ENCODE peak calls at places on chromosome X, in nine cellular contexts. One of them, this sample, is unnamed.

GRCh38 chrX:31603411-31604120 is 531.7 kb upstream of the FTHL17 start:
- DNase-seq in CD8-positive, alpha-beta memory T cell: no peak
- DNase-seq in left ventricle myocardium inferior: no peak
- DNase-seq in SK-N-SH: no peak
- DNase-seq in cardiac muscle cell: no peak
- DNase-seq in fibroblast of lung: peak; percentile 59
- DNase-seq in breast epithelium: no peak
- DNase-seq in lower lobe of right lung: no peak
- DNase-seq in GM23248: peak; percentile 2
- DNase-seq in this sample: no peak

GRCh38 chrX:15293471-15293870 is 22.0 kb downstream of the ASB11 start:
- DNase-seq in fibroblast of lung: no peak
- DNase-seq in CD8-positive, alpha-beta memory T cell: no peak
- DNase-seq in left ventricle myocardium inferior: no peak
- DNase-seq in GM23248: no peak
- DNase-seq in breast epithelium: no peak
- DNase-seq in cardiac muscle cell: no peak
- DNase-seq in lower lobe of right lung: no peak
- DNase-seq in SK-N-SH: no peak
- DNase-seq in this sample: no peak

GRCh38 chrX:71222929-71223328 is at the start of gene GJB1:
- DNase-seq in lower lobe of right lung: no peak
- DNase-seq in left ventricle myocardium inferior: no peak
- DNase-seq in CD8-positive, alpha-beta memory T cell: no peak
- DNase-seq in cardiac muscle cell: no peak
- DNase-seq in fibroblast of lung: no peak
- DNase-seq in SK-N-SH: no peak
- DNase-seq in GM23248: no peak
- DNase-seq in breast epithelium: no peak
- DNase-seq in this sample: no peak

GRCh38 chrX:143340190-143340589 is 177.1 kb downstream of the SPANXN3 start:
- DNase-seq in lower lobe of right lung: no peak
- DNase-seq in fibroblast of lung: no peak
- DNase-seq in SK-N-SH: peak; percentile 2
- DNase-seq in breast epithelium: no peak
- DNase-seq in left ventricle myocardium inferior: no peak
- DNase-seq in CD8-positive, alpha-beta memory T cell: no peak
- DNase-seq in cardiac muscle cell: no peak
- DNase-seq in GM23248: no peak
- DNase-seq in this sample: no peak

GRCh38 chrX:46703980-46704379 is 54.9 kb downstream of the SLC9A7 start:
- DNase-seq in GM23248: no peak
- DNase-seq in breast epithelium: no peak
- DNase-seq in cardiac muscle cell: peak; percentile 3
- DNase-seq in SK-N-SH: no peak
- DNase-seq in lower lobe of right lung: no peak
- DNase-seq in left ventricle myocardium inferior: no peak
- DNase-seq in CD8-positive, alpha-beta memory T cell: no peak
- DNase-seq in fibroblast of lung: peak; percentile 43
- DNase-seq in this sample: no peak

GRCh38 chrX:10628906-10629305 is 8.5 kb upstream of the MID1 start:
- DNase-seq in lower lobe of right lung: no peak
- DNase-seq in left ventricle myocardium inferior: no peak
- DNase-seq in GM23248: no peak
- DNase-seq in fibroblast of lung: peak; percentile 74
- DNase-seq in CD8-positive, alpha-beta memory T cell: no peak
- DNase-seq in cardiac muscle cell: no peak
- DNase-seq in SK-N-SH: no peak
- DNase-seq in breast epithelium: no peak
- DNase-seq in this sample: no peak

GRCh38 chrX:115023139-115023538 is 5.7 kb upstream of the IL13RA2 start:
- DNase-seq in lower lobe of right lung: no peak
- DNase-seq in left ventricle myocardium inferior: no peak
- DNase-seq in CD8-positive, alpha-beta memory T cell: no peak
- DNase-seq in SK-N-SH: peak; percentile 12
- DNase-seq in fibroblast of lung: peak; percentile 87
- DNase-seq in GM23248: peak; percentile 78
- DNase-seq in breast epithelium: no peak
- DNase-seq in cardiac muscle cell: no peak
- DNase-seq in this sample: no peak

GRCh38 chrX:134542485-134542884 is 82.5 kb downstream of the HPRT1 start:
- DNase-seq in left ventricle myocardium inferior: no peak
- DNase-seq in cardiac muscle cell: no peak
- DNase-seq in GM23248: peak; percentile 52
- DNase-seq in lower lobe of right lung: no peak
- DNase-seq in breast epithelium: no peak
- DNase-seq in SK-N-SH: no peak
- DNase-seq in CD8-positive, alpha-beta memory T cell: no peak
- DNase-seq in fibroblast of lung: peak; percentile 55
- DNase-seq in this sample: no peak

GRCh38 chrX:68708503-68709290 is 61.2 kb downstream of the STARD8 start:
- DNase-seq in cardiac muscle cell: no peak
- DNase-seq in GM23248: peak; percentile 15
- DNase-seq in CD8-positive, alpha-beta memory T cell: no peak
- DNase-seq in left ventricle myocardium inferior: no peak
- DNase-seq in SK-N-SH: no peak
- DNase-seq in fibroblast of lung: peak; percentile 34
- DNase-seq in lower lobe of right lung: no peak
- DNase-seq in breast epithelium: no peak
- DNase-seq in this sample: no peak

GRCh38 chrX:50988649-50989048 is 78.1 kb downstream of the BMP15 start:
- DNase-seq in lower lobe of right lung: no peak
- DNase-seq in GM23248: peak; percentile 53
- DNase-seq in CD8-positive, alpha-beta memory T cell: no peak
- DNase-seq in breast epithelium: no peak
- DNase-seq in fibroblast of lung: peak; percentile 10
- DNase-seq in SK-N-SH: peak; percentile 29
- DNase-seq in left ventricle myocardium inferior: no peak
- DNase-seq in cardiac muscle cell: peak; percentile 43
- DNase-seq in this sample: no peak

GRCh38 chrX:39814391-39814790 is 283.4 kb downstream of the BCOR start:
- DNase-seq in CD8-positive, alpha-beta memory T cell: peak; percentile 43
- DNase-seq in breast epithelium: no peak
- DNase-seq in cardiac muscle cell: no peak
- DNase-seq in fibroblast of lung: no peak
- DNase-seq in left ventricle myocardium inferior: no peak
- DNase-seq in SK-N-SH: no peak
- DNase-seq in GM23248: peak; percentile 53
- DNase-seq in lower lobe of right lung: no peak
- DNase-seq in this sample: peak; percentile 19

GRCh38 chrX:72029473-72030411 is 102.0 kb downstream of the RTL5 start:
- DNase-seq in CD8-positive, alpha-beta memory T cell: no peak
- DNase-seq in GM23248: peak; percentile 83
- DNase-seq in cardiac muscle cell: peak; percentile 80
- DNase-seq in SK-N-SH: peak; percentile 47
- DNase-seq in fibroblast of lung: peak; percentile 93
- DNase-seq in lower lobe of right lung: no peak
- DNase-seq in left ventricle myocardium inferior: no peak
- DNase-seq in breast epithelium: no peak
- DNase-seq in this sample: peak; percentile 66

GRCh38 chrX:43005561-43005960 is 227.6 kb upstream of the PPP1R2C start:
- DNase-seq in cardiac muscle cell: no peak
- DNase-seq in left ventricle myocardium inferior: no peak
- DNase-seq in breast epithelium: no peak
- DNase-seq in SK-N-SH: no peak
- DNase-seq in GM23248: no peak
- DNase-seq in lower lobe of right lung: no peak
- DNase-seq in fibroblast of lung: no peak
- DNase-seq in CD8-positive, alpha-beta memory T cell: no peak
- DNase-seq in this sample: no peak
- H3K27me3 ChIP-seq in cardiac muscle cell: no peaks in the 10 kb centered on the region
- H3K27me3 ChIP-seq in left ventricle myocardium inferior: no peaks in the 10 kb centered on the region
- H3K27me3 ChIP-seq in breast epithelium: no peaks in the 10 kb centered on the region
- H3K27me3 ChIP-seq in SK-N-SH: no peaks in the 10 kb centered on the region
- H3K27me3 ChIP-seq in GM23248: no peaks in the 10 kb centered on the region
- H3K27me3 ChIP-seq in lower lobe of right lung: no peaks in the 10 kb centered on the region
- H3K27me3 ChIP-seq in fibroblast of lung: no peaks in the 10 kb centered on the region
- H3K27me3 ChIP-seq in CD8-positive, alpha-beta memory T cell: no peaks in the 10 kb centered on the region
- H3K27me3 ChIP-seq in this sample: no peaks in the 10 kb centered on the region

DNA sequence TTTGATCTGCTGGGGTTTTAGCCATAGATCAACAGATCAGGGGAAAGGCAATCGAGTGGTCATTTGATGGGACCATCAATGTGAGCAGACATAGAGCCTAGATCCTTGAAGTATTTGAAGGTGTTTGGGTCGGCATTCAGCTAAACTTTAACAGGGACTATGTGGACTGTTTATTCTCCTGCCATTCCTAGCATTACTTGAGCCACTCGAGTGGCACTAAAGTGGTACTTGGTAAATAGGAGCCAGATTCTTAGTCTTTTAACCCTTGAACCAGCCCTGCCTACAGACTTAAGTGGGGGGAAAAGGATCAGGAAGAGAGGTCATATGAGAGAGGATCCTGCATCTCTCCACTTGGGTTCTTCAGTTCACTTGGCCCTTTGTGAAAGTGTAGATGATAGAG is 3.8 kb downstream of the MSN start:
- DNase-seq in CD8-positive, alpha-beta memory T cell: no peak
- DNase-seq in GM23248: no peak
- DNase-seq in lower lobe of right lung: no peak
- DNase-seq in cardiac muscle cell: no peak
- DNase-seq in left ventricle myocardium inferior: no peak
- DNase-seq in SK-N-SH: no peak
- DNase-seq in fibroblast of lung: no peak
- DNase-seq in breast epithelium: no peak
- DNase-seq in this sample: no peak
- H3K4me3 ChIP-seq in CD8-positive, alpha-beta memory T cell: peak overlapping the region; percentile 19
- H3K4me3 ChIP-seq in GM23248: peak overlapping the region; percentile 59
- H3K4me3 ChIP-seq in lower lobe of right lung: peak overlapping the region; percentile 77
- H3K4me3 ChIP-seq in cardiac muscle cell: no peak overlapping the region
- H3K4me3 ChIP-seq in left ventricle myocardium inferior: peak overlapping the region; percentile 37
- H3K4me3 ChIP-seq in SK-N-SH: peak overlapping the region; percentile 33
- H3K4me3 ChIP-seq in fibroblast of lung: peak overlapping the region; percentile 28
- H3K4me3 ChIP-seq in breast epithelium: no peak overlapping the region
- H3K4me3 ChIP-seq in this sample: no peak overlapping the region

GRCh38 chrX:153492153-153492454 is 2.7 kb upstream of the BGN start:
- DNase-seq in breast epithelium: no peak
- DNase-seq in CD8-positive, alpha-beta memory T cell: no peak
- DNase-seq in left ventricle myocardium inferior: no peak
- DNase-seq in SK-N-SH: no peak
- DNase-seq in GM23248: no peak
- DNase-seq in lower lobe of right lung: no peak
- DNase-seq in fibroblast of lung: no peak
- DNase-seq in cardiac muscle cell: no peak
- DNase-seq in this sample: no peak

GRCh38 chrX:153492543-153492942 is 2.2 kb upstream of the BGN start:
- DNase-seq in fibroblast of lung: no peak
- DNase-seq in CD8-positive, alpha-beta memory T cell: no peak
- DNase-seq in lower lobe of right lung: no peak
- DNase-seq in left ventricle myocardium inferior: no peak
- DNase-seq in breast epithelium: no peak
- DNase-seq in GM23248: no peak
- DNase-seq in SK-N-SH: no peak
- DNase-seq in cardiac muscle cell: no peak
- DNase-seq in this sample: no peak

GRCh38 chrX:153491351-153492152 is 3.2 kb upstream of the BGN start:
- DNase-seq in cardiac muscle cell: no peak
- DNase-seq in breast epithelium: no peak
- DNase-seq in lower lobe of right lung: no peak
- DNase-seq in GM23248: no peak
- DNase-seq in left ventricle myocardium inferior: no peak
- DNase-seq in CD8-positive, alpha-beta memory T cell: no peak
- DNase-seq in fibroblast of lung: no peak
- DNase-seq in SK-N-SH: peak; percentile 66
- DNase-seq in this sample: no peak

GRCh38 chrX:153488231-153488914 is 6.4 kb upstream of the BGN start:
- DNase-seq in GM23248: peak; percentile 43
- DNase-seq in cardiac muscle cell: no peak
- DNase-seq in CD8-positive, alpha-beta memory T cell: no peak
- DNase-seq in lower lobe of right lung: no peak
- DNase-seq in SK-N-SH: no peak
- DNase-seq in left ventricle myocardium inferior: peak; percentile 65
- DNase-seq in fibroblast of lung: peak; percentile 72
- DNase-seq in breast epithelium: no peak
- DNase-seq in this sample: no peak

GRCh38 chrX:153490217-153490616 is 4.6 kb upstream of the BGN start:
- DNase-seq in left ventricle myocardium inferior: no peak
- DNase-seq in cardiac muscle cell: no peak
- DNase-seq in lower lobe of right lung: no peak
- DNase-seq in fibroblast of lung: no peak
- DNase-seq in breast epithelium: no peak
- DNase-seq in SK-N-SH: peak; percentile 64
- DNase-seq in GM23248: no peak
- DNase-seq in CD8-positive, alpha-beta memory T cell: no peak
- DNase-seq in this sample: no peak
- H3K4me1 ChIP-seq in left ventricle myocardium inferior: peaks cover 19% of the 10 kb centered on the region
- H3K4me1 ChIP-seq in cardiac muscle cell: no peaks in the 10 kb centered on the region
- H3K4me1 ChIP-seq in lower lobe of right lung: peaks cover 4% of the 10 kb centered on the region
- H3K4me1 ChIP-seq in fibroblast of lung: peaks cover 5% of the 10 kb centered on the region
- H3K4me1 ChIP-seq in breast epithelium: no peaks in the 10 kb centered on the region
- H3K4me1 ChIP-seq in SK-N-SH: peaks cover 70% of the 10 kb centered on the region
- H3K4me1 ChIP-seq in GM23248: peaks cover 6% of the 10 kb centered on the region
- H3K4me1 ChIP-seq in CD8-positive, alpha-beta memory T cell: no peaks in the 10 kb centered on the region
- H3K4me1 ChIP-seq in this sample: peaks cover 3% of the 10 kb centered on the region

GRCh38 chrX:129786210-129786651 is 6.5 kb downstream of the SASH3 start:
- DNase-seq in lower lobe of right lung: no peak
- DNase-seq in cardiac muscle cell: no peak
- DNase-seq in SK-N-SH: no peak
- DNase-seq in left ventricle myocardium inferior: no peak
- DNase-seq in fibroblast of lung: no peak
- DNase-seq in CD8-positive, alpha-beta memory T cell: no peak
- DNase-seq in GM23248: no peak
- DNase-seq in breast epithelium: no peak
- DNase-seq in this sample: no peak

GRCh38 chrX:129790146-129790545 is 10.4 kb downstream of the SASH3 start:
- DNase-seq in breast epithelium: no peak
- DNase-seq in CD8-positive, alpha-beta memory T cell: no peak
- DNase-seq in left ventricle myocardium inferior: no peak
- DNase-seq in fibroblast of lung: no peak
- DNase-seq in GM23248: no peak
- DNase-seq in SK-N-SH: no peak
- DNase-seq in cardiac muscle cell: no peak
- DNase-seq in lower lobe of right lung: no peak
- DNase-seq in this sample: no peak

GRCh38 chrX:129787336-129788055 is 7.7 kb downstream of the SASH3 start:
- DNase-seq in fibroblast of lung: no peak
- DNase-seq in CD8-positive, alpha-beta memory T cell: no peak
- DNase-seq in cardiac muscle cell: no peak
- DNase-seq in GM23248: no peak
- DNase-seq in SK-N-SH: no peak
- DNase-seq in left ventricle myocardium inferior: no peak
- DNase-seq in lower lobe of right lung: no peak
- DNase-seq in breast epithelium: no peak
- DNase-seq in this sample: no peak

GRCh38 chrX:129790808-129791207 is 11.1 kb downstream of the SASH3 start:
- DNase-seq in SK-N-SH: no peak
- DNase-seq in left ventricle myocardium inferior: no peak
- DNase-seq in GM23248: no peak
- DNase-seq in cardiac muscle cell: no peak
- DNase-seq in breast epithelium: no peak
- DNase-seq in fibroblast of lung: no peak
- DNase-seq in lower lobe of right lung: no peak
- DNase-seq in CD8-positive, alpha-beta memory T cell: no peak
- DNase-seq in this sample: no peak

DNA sequence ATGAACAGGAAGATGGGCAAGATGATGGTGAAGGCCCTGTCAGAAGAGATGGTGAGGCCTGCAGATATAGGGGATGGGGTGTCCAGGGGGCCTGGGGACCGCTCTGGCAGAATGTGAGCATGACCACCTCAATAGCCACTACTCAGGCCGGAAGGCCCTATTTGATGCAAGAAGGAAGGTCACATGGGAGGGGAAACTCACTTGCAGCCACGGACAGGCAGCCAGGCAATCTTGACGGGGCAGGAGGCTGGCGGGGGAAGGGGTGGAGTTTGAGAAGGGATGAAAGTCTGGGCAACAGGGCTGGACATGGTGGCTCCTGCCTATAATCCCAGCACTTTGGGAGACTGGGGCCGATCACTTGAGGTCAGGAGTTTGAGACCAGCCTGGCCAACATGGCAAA is 8.8 kb downstream of the SASH3 start:
- DNase-seq in lower lobe of right lung: no peak
- DNase-seq in left ventricle myocardium inferior: no peak
- DNase-seq in CD8-positive, alpha-beta memory T cell: no peak
- DNase-seq in cardiac muscle cell: no peak
- DNase-seq in GM23248: no peak
- DNase-seq in fibroblast of lung: no peak
- DNase-seq in breast epithelium: no peak
- DNase-seq in SK-N-SH: no peak
- DNase-seq in this sample: no peak
- H3K27me3 ChIP-seq in lower lobe of right lung: no peaks in the 10 kb centered on the region
- H3K27me3 ChIP-seq in left ventricle myocardium inferior: no peaks in the 10 kb centered on the region
- H3K27me3 ChIP-seq in CD8-positive, alpha-beta memory T cell: no peaks in the 10 kb centered on the region
- H3K27me3 ChIP-seq in cardiac muscle cell: no peaks in the 10 kb centered on the region
- H3K27me3 ChIP-seq in GM23248: no peaks in the 10 kb centered on the region
- H3K27me3 ChIP-seq in fibroblast of lung: no peaks in the 10 kb centered on the region
- H3K27me3 ChIP-seq in breast epithelium: no peaks in the 10 kb centered on the region
- H3K27me3 ChIP-seq in SK-N-SH: no peaks in the 10 kb centered on the region
- H3K27me3 ChIP-seq in this sample: no peaks in the 10 kb centered on the region